ENCODE peak calls at places on chromosomes 3 and 15, in seven cellular contexts. P is NCI-H1105 treated with DMSO at 0.1 percent for 48 hours; O is stimulated activated CD8-positive, alpha-beta memory T cell treated with anti-CD3 and anti-CD28 coated beads, Interleukin-12 subunit alpha, Interleukin-12 subunit beta, amount 100 ng/mL, for 4 hours; T is adipocyte; G is NCI-H187 treated with DMSO at 0.1 percent for 48 hours; E is NCI-H2081; B is NK-92 treated with Interleukin-12 subunit alpha and Interleukin-12 subunit beta, amount 100 ng/mL, for 24 hours. H is an unnamed sample.

GRCh38 chr3:10249833-10250232 is 1.6 kb downstream of the TATDN2 start:
- DNase-seq in P (no peak), O (no peak), T (peak; percentile 44), G (no peak), E (no peak), B (no peak), H (no peak)

GRCh38 chr3:39344746-39345344 is 15.3 kb downstream of the CCR8 start:
- DNase-seq in P (no peak), O (no peak), T (no peak), G (no peak), E (no peak), B (no peak), H (no peak)

GRCh38 chr15:60423540-60423939 is 25.8 kb upstream of the ANXA2 start:
- DNase-seq in P (no peak), O (no peak), T (peak; percentile 96), G (no peak), E (no peak), B (no peak), H (peak; percentile 18)

GRCh38 chr15:60328852-60329443 is 68.8 kb downstream of the ANXA2 start:
- DNase-seq in P (peak; percentile 31), O (no peak), T (peak; percentile 78), G (no peak), E (no peak), B (no peak), H (peak; percentile 26)

GRCh38 chr3:23808525-23808924 is 2.8 kb downstream of the UBE2E1 start:
- DNase-seq in P (no peak), O (no peak), T (no peak), G (no peak), E (no peak), B (no peak), H (no peak)

GRCh38 chr3:25910997-25911396 is 121.1 kb downstream of the OXSM start:
- DNase-seq in P (no peak), O (no peak), T (no peak), G (no peak), E (no peak), B (no peak), H (no peak)

GRCh38 chr15:62476163-62476562 is 311.1 kb upstream of the C2CD4B start:
- DNase-seq in P (no peak), O (no peak), T (no peak), G (no peak), E (no peak), B (no peak), H (no peak)

GRCh38 chr3:19866751-19867347 is 67.2 kb downstream of the EFHB start:
- DNase-seq in P (peak; percentile 52), O (no peak), T (peak; percentile 82), G (no peak), E (peak; percentile 37), B (no peak), H (peak; percentile 42)

GRCh38 chr15:66760358-66760967 is 58.4 kb downstream of the SMAD6 start:
- DNase-seq in P (no peak), O (no peak), T (no peak), G (no peak), E (no peak), B (no peak), H (no peak)

GRCh38 chr3:123099331-123100191 is 32.7 kb downstream of the PDIA5 start:
- DNase-seq in P (no peak), O (no peak), T (no peak), G (no peak), E (no peak), B (no peak), H (no peak)

GRCh38 chr15:66897381-66897780 is 168.0 kb upstream of the SMAD3 start:
- DNase-seq in P (no peak), O (no peak), T (no peak), G (no peak), E (no peak), B (no peak), H (no peak)

GRCh38 chr3:176274161-176274560 is 923.1 kb downstream of the TBL1XR1 start:
- DNase-seq in P (peak; percentile 99), O (no peak), T (no peak), G (peak; percentile 78), E (peak; percentile 100), B (no peak), H (peak; percentile 78)

GRCh38 chr3:36944641-36945270 is at the start of gene TRANK1:
- DNase-seq in P (no peak), O (peak; percentile 77), T (peak; percentile 45), G (no peak), E (peak; percentile 43), B (no peak), H (peak; percentile 65)

GRCh38 chr15:96328101-96328958 is 2.2 kb upstream of the NR2F2 start:
- DNase-seq in P (no peak), O (no peak), T (peak; percentile 53), G (no peak), E (no peak), B (no peak), H (no peak)

H was measured in NCI-H1417.